ENCODE peak calls at places on chromosomes 11 and 22, in seven cellular contexts. C, L, K, U, D, P and I are unnamed samples.

GRCh38 chr11:76918941-76919386 is 58.2 kb downstream of the ACER3 start:
- DNase-seq in C (no peak), L (peak; percentile 5), K (no peak), U (no peak), D (peak; percentile 70), P (peak; percentile 72), I (peak; percentile 11)

GRCh38 chr22:46910624-46911023 is 148.2 kb downstream of the TBC1D22A start:
- DNase-seq in C (no peak), L (no peak), K (no peak), U (no peak), D (no peak), P (no peak), I (no peak)

GRCh38 chr22:40215266-40215665 is 37.5 kb downstream of the TNRC6B start:
- DNase-seq in C (no peak), L (no peak), K (no peak), U (no peak), D (no peak), P (peak; percentile 64), I (no peak)

GRCh38 chr11:107683807-107684206 is 28.0 kb downstream of the SLN start:
- DNase-seq in C (no peak), L (no peak), K (no peak), U (no peak), D (no peak), P (no peak), I (no peak)

GRCh38 chr11:114307524-114308203 is 11.5 kb downstream of the NNMT start:
- DNase-seq in C (no peak), L (peak; percentile 56), K (no peak), U (peak; percentile 73), D (peak; percentile 60), P (peak; percentile 96), I (no peak)

GRCh38 chr22:39236321-39237275 is 8.2 kb downstream of the PDGFB start:
- DNase-seq in C (no peak), L (no peak), K (no peak), U (no peak), D (peak; percentile 40), P (no peak), I (no peak)

GRCh38 chr11:93743316-93743715 is 1.8 kb downstream of the C11orf54 start:
- DNase-seq in C (no peak), L (no peak), K (no peak), U (no peak), D (no peak), P (no peak), I (no peak)

GRCh38 chr11:72240461-72241289 is 3.3 kb downstream of the PHOX2A start:
- DNase-seq in C (no peak), L (no peak), K (no peak), U (no peak), D (peak; percentile 41), P (no peak), I (no peak)

GRCh38 chr11:10050561-10050960 is 243.5 kb downstream of the SBF2 start:
- DNase-seq in C (no peak), L (no peak), K (no peak), U (no peak), D (no peak), P (no peak), I (no peak)

GRCh38 chr11:95453616-95454118 is 222.7 kb upstream of the SESN3 start:
- DNase-seq in C (no peak), L (peak; percentile 86), K (no peak), U (no peak), D (peak; percentile 92), P (peak; percentile 16), I (no peak)